ENCODE peak calls at places on chromosome 13, in five cellular contexts. R, W, O, X and J are unnamed samples.

GRCh38 chr13:26502826-26503225 is 54.7 kb upstream of the WASF3 start:
- DNase-seq in R (no peak), W (no peak), O (no peak), X (peak; percentile 44), J (no peak)

GRCh38 chr13:77325371-77325941 is 1.4 kb downstream of the MYCBP2 start:
- DNase-seq in R (no peak), W (no peak), O (no peak), X (no peak), J (no peak)

GRCh38 chr13:97434417-97435296 is 688 bp downstream of the RAP2A start:
- DNase-seq in R (peak; percentile 43), W (peak; percentile 82), O (no peak), X (peak; percentile 46), J (peak; percentile 82)

GRCh38 chr13:100131863-100132574 is 43.1 kb downstream of the PCCA start:
- DNase-seq in R (no peak), W (no peak), O (no peak), X (no peak), J (no peak)

GRCh38 chr13:101424381-101425155 is 8.3 kb upstream of the NALCN start:
- DNase-seq in R (no peak), W (no peak), O (no peak), X (no peak), J (no peak)

GRCh38 chr13:102495663-102496062 is 93.8 kb upstream of the FGF14 start:
- DNase-seq in R (no peak), W (no peak), O (no peak), X (no peak), J (no peak)

GRCh38 chr13:36862722-36863121 is 43.7 kb downstream of the RFXAP start:
- DNase-seq in R (no peak), W (no peak), O (no peak), X (no peak), J (no peak)

GRCh38 chr13:101989798-101990350 is 412.0 kb downstream of the FGF14 start:
- DNase-seq in R (no peak), W (no peak), O (no peak), X (no peak), J (no peak)

GRCh38 chr13:82330499-82330898 is 1551.8 kb downstream of the SLITRK1 start:
- DNase-seq in R (no peak), W (no peak), O (no peak), X (no peak), J (no peak)

GRCh38 chr13:38606697-38607096 is 80.2 kb upstream of the FREM2 start:
- DNase-seq in R (no peak), W (no peak), O (no peak), X (no peak), J (no peak)

GRCh38 chr13:75635101-75635620 is 969 bp upstream of the LMO7 start:
- DNase-seq in R (no peak), W (no peak), O (no peak), X (no peak), J (no peak)

GRCh38 chr13:36076211-36076610 is 55.0 kb downstream of the DCLK1 start:
- DNase-seq in R (no peak), W (no peak), O (no peak), X (no peak), J (no peak)

GRCh38 chr13:63435668-63436275 is 2020.1 kb upstream of the PCDH20 start:
- DNase-seq in R (no peak), W (no peak), O (no peak), X (no peak), J (no peak)

GRCh38 chr13:66996503-66996902 is 233.6 kb downstream of the PCDH9 start:
- DNase-seq in R (no peak), W (no peak), O (no peak), X (no peak), J (no peak)

GRCh38 chr13:32537580-32538233 is 888 bp downstream of the N4BP2L2 start:
- DNase-seq in R (peak; percentile 34), W (peak; percentile 74), O (no peak), X (peak; percentile 39), J (peak; percentile 74)

GRCh38 chr13:112769615-112770014 is 79.8 kb downstream of the ATP11A start:
- DNase-seq in R (no peak), W (no peak), O (no peak), X (no peak), J (no peak)

GRCh38 chr13:50244913-50245574 is 229.8 kb downstream of the KCNRG start:
- DNase-seq in R (no peak), W (no peak), O (peak; percentile 12), X (no peak), J (no peak)

GRCh38 chr13:50248537-50249521 is 233.6 kb downstream of the KCNRG start:
- DNase-seq in R (no peak), W (no peak), O (no peak), X (no peak), J (no peak)

GRCh38 chr13:50244355-50244912 is 229.2 kb downstream of the KCNRG start:
- DNase-seq in R (no peak), W (no peak), O (no peak), X (no peak), J (no peak)

GRCh38 chr13:50241479-50241878 is 226.2 kb downstream of the KCNRG start:
- DNase-seq in R (no peak), W (no peak), O (no peak), X (no peak), J (no peak)

DNA sequence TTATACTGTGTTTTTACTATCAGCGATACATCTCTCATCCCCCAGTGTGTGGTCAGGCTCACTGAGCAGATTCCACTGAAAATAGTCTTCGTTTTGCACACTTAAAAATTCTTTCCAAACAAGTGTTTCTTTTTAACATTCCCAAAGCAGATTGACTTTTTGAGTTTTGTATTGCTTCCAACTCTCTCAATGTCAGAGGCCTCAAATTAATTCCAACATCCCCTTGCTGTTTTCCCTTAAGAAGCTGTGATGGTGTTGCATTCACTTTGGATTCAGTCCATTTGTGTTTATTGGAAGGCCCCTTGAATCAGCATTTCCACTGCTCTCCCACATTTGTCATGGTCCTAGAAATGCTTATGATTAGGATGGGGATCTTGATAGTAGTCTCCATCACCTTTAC is 228.7 kb downstream of the KCNRG start:
- DNase-seq in R (no peak), W (no peak), O (no peak), X (no peak), J (no peak)
- H3K4me3 ChIP-seq in R (no peak overlapping the region), W (no peak overlapping the region), O (no peak overlapping the region), X (no peak overlapping the region), J (no peak overlapping the region)

DNA sequence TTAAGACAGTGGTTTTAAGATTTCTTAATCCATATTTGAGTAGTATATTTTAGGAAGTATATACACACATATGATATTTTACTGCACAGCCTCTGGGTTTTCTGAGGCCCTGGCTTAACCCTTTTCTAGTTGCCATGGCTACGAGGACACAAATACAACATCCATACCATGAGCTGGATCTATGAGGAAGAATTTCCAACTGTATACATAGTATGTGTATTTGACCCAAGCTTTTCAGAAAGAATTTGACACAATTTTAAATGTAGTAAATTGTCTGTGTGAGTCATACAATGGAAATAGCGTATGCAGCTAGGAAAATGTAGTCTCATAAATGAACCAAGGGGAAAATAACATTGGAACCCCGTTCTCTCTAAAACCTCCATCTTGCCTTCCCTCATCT is 172.2 kb downstream of the LACC1 start:
- DNase-seq in R (no peak), W (no peak), O (no peak), X (no peak), J (no peak)
- H3K27ac ChIP-seq in R (no peak overlapping the region), W (no peak overlapping the region), O (peak overlapping the region; percentile 71), X (no peak overlapping the region), J (peak overlapping the region; percentile 18)

GRCh38 chr13:99087954-99088491 is 110.2 kb upstream of the DOCK9 start:
- DNase-seq in R (peak; percentile 19), W (no peak), O (no peak), X (no peak), J (no peak)

GRCh38 chr13:99086869-99087129 is 108.9 kb upstream of the DOCK9 start:
- DNase-seq in R (no peak), W (peak; percentile 75), O (no peak), X (no peak), J (no peak)

GRCh38 chr13:99085846-99086148 is 107.9 kb upstream of the DOCK9 start:
- DNase-seq in R (no peak), W (no peak), O (no peak), X (no peak), J (no peak)

GRCh38 chr13:99086149-99086868 is 108.4 kb upstream of the DOCK9 start:
- DNase-seq in R (peak; percentile 62), W (peak; percentile 66), O (no peak), X (peak; percentile 68), J (peak; percentile 76)

DNA sequence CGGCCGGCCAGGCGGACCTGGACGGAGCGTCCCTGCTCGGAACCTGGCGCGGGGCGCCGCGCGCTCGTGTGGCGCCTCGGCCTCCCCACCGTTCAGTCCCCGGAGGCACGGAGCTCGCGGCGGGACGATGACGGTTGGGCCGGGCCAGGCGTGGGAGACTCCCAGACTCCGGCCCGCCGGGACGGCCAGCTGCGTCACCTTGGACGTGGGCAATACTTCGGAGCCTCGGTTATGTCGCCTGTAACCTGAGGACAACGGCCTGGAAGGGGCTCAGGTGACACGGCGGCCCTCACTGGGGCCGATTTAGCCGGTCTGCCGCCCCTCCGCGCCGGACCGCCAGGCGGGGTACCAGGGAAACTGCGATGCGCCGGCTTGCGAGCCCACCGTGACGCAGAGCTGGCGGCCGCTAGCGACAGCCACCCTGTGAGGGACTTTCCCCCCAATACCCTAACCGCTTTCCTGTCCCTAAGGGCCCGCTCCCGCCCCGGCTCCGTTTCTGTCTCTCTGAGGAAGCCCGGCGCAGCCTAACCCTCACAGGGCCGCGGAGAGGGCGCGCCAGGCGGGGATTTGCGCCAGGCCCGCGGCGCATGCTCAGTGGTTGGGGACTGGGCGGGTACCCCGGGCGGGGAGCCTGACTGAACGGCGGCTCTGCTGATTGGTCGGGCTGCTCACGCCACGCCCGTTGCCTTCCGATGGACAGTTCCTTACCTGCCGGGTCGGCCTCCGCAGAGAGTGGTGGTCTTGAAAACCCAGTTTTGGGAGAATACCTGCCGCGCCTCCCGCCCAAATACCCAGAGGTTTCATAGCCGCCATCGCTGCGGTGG is 109.5 kb upstream of the DOCK9 start:
- DNase-seq in R (peak; percentile 93), W (peak; percentile 94), O (peak; percentile 49), X (peak; percentile 89), J (peak; percentile 93)
- TF ChIP-seq CTCF in R (peak; percentile 38), W (no peak), O (peak; percentile 40), X (no peak), J (no peak)

GRCh38 chr13:21319869-21320641 is 139.0 kb downstream of the ZDHHC20 start:
- DNase-seq in R (no peak), W (no peak), O (no peak), X (no peak), J (no peak)

GRCh38 chr13:21316376-21316775 is 139.9 kb downstream of the MRPL57 start:
- DNase-seq in R (no peak), W (no peak), O (no peak), X (no peak), J (no peak)

GRCh38 chr13:21321269-21321668 is 137.8 kb downstream of the ZDHHC20 start:
- DNase-seq in R (no peak), W (no peak), O (no peak), X (no peak), J (no peak)

GRCh38 chr13:21320642-21321034 is 138.5 kb downstream of the ZDHHC20 start:
- DNase-seq in R (no peak), W (no peak), O (no peak), X (no peak), J (no peak)

DNA sequence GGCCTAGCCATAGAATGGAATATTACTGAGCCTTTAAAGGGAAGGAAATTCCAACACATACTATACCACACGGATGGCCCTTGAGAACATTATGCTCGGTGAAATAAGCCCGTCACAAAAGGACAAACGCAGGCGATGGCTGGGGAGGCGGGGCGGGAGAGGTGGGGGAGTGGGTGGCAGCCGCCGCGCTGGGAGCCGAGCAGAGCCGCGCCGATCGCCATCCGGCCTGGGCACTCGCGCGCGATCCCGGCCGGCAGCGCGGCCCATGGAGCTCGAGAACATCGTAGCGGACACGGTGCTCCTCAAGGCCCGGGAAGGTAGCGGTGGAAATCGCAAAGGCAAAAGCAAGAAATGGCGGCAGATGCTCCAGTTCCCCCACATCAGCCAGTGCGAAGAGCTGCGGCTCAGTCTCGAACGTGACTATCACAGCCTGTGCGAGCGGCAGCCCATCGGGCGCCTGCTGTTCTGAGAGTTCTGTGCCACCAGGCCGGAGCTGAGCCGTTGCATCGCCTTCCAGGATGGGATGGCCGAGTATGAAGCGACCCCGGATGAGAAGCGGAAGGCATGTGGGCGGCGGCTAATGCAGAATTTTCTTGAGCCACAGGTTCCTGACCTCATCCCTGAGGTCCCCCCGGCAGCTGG is 140.1 kb downstream of the ZDHHC20 start:
- DNase-seq in R (no peak), W (no peak), O (no peak), X (no peak), J (no peak)
- H3K4me3 ChIP-seq in R (no peak overlapping the region), W (peak overlapping the region; percentile 32), O (peak overlapping the region; percentile 56), X (no peak overlapping the region), J (peak overlapping the region; percentile 41)